ENCODE peak calls at places on chromosomes 3 and 15, in eight cellular contexts. L, M, K, I, W, V, T and Y are unnamed samples.

GRCh38 chr3:150145659-150146058 is 175.0 kb upstream of the PFN2 start:
- DNase-seq in L (peak), M (no peak), K (no peak), I (no peak), W (no peak), V (no peak), T (no peak), Y (no peak)

GRCh38 chr15:62165029-62165792 is at the start of gene C2CD4B:
- DNase-seq in L (no peak), M (peak), K (no peak), I (no peak), W (no peak), V (no peak), T (no peak), Y (peak)

GRCh38 chr3:98807011-98807410 is 43.9 kb downstream of the ST3GAL6 start:
- DNase-seq in L (no peak), M (no peak), K (no peak), I (no peak), W (no peak), V (no peak), T (no peak), Y (no peak)

GRCh38 chr3:171157286-171157685 is 130.8 kb upstream of the SLC2A2 start:
- DNase-seq in L (no peak), M (no peak), K (peak), I (peak), W (no peak), V (no peak), T (no peak), Y (no peak)

GRCh38 chr3:53796161-53796560 is 50.1 kb downstream of the CHDH start:
- DNase-seq in L (no peak), M (no peak), K (peak), I (peak), W (no peak), V (peak), T (no peak), Y (no peak)

GRCh38 chr3:120554727-120555660 is 41.1 kb upstream of the NDUFB4 start:
- DNase-seq in L (no peak), M (no peak), K (no peak), I (no peak), W (no peak), V (no peak), T (no peak), Y (no peak)

GRCh38 chr15:70788114-70789049 is 25.0 kb upstream of the UACA start:
- DNase-seq in L (no peak), M (no peak), K (no peak), I (no peak), W (no peak), V (no peak), T (no peak), Y (no peak)

GRCh38 chr3:70984756-70985155 is 598.8 kb downstream of the FOXP1 start:
- DNase-seq in L (no peak), M (no peak), K (no peak), I (no peak), W (no peak), V (no peak), T (no peak), Y (no peak)

GRCh38 chr3:44238889-44239288 is 2.8 kb upstream of the TOPAZ1 start:
- DNase-seq in L (no peak), M (no peak), K (no peak), I (no peak), W (no peak), V (no peak), T (no peak), Y (no peak)

GRCh38 chr3:146223401-146224373 is 27.2 kb downstream of the PLSCR4 start:
- DNase-seq in L (no peak), M (no peak), K (no peak), I (no peak), W (no peak), V (no peak), T (no peak), Y (no peak)

GRCh38 chr15:68385671-68386586 is 46.0 kb downstream of the ITGA11 start:
- DNase-seq in L (no peak), M (no peak), K (no peak), I (no peak), W (no peak), V (no peak), T (no peak), Y (no peak)

GRCh38 chr15:98525625-98526024 is 122.7 kb upstream of the IGF1R start:
- DNase-seq in L (no peak), M (no peak), K (no peak), I (no peak), W (no peak), V (no peak), T (no peak), Y (no peak)

GRCh38 chr3:41295740-41296139 is 96.4 kb downstream of the CTNNB1 start:
- DNase-seq in L (no peak), M (no peak), K (no peak), I (no peak), W (no peak), V (no peak), T (no peak), Y (no peak)

GRCh38 chr15:71252036-71252898 is 137.0 kb downstream of the THSD4 start:
- DNase-seq in L (no peak), M (no peak), K (no peak), I (no peak), W (no peak), V (peak), T (no peak), Y (no peak)

GRCh38 chr3:104145164-104145563 is 1221.5 kb upstream of the ALCAM start:
- DNase-seq in L (no peak), M (no peak), K (no peak), I (no peak), W (no peak), V (no peak), T (no peak), Y (no peak)

GRCh38 chr3:176872771-176873209 is 324.5 kb downstream of the TBL1XR1 start:
- DNase-seq in L (peak), M (peak), K (peak), I (peak), W (peak), V (peak), T (no peak), Y (peak)

GRCh38 chr3:67875338-67875737 is 220.9 kb upstream of the SUCLG2 start:
- DNase-seq in L (no peak), M (no peak), K (no peak), I (no peak), W (no peak), V (no peak), T (no peak), Y (no peak)

GRCh38 chr3:173660645-173661299 is 263.2 kb downstream of the NLGN1 start:
- DNase-seq in L (no peak), M (no peak), K (no peak), I (no peak), W (no peak), V (no peak), T (no peak), Y (no peak)

GRCh38 chr15:58536414-58536813 is 104.6 kb downstream of the LIPC start:
- DNase-seq in L (no peak), M (no peak), K (no peak), I (no peak), W (no peak), V (no peak), T (no peak), Y (no peak)

GRCh38 chr15:80999623-81000036 is 1.1 kb upstream of the TLNRD1 start:
- DNase-seq in L (no peak), M (peak), K (no peak), I (no peak), W (peak), V (peak), T (peak), Y (peak)

GRCh38 chr3:108088697-108089096 is 2.1 kb downstream of the CD47 start:
- DNase-seq in L (no peak), M (peak), K (no peak), I (no peak), W (no peak), V (peak), T (no peak), Y (peak)

GRCh38 chr3:186679151-186679550 is 13.3 kb downstream of the HRG start:
- DNase-seq in L (no peak), M (no peak), K (no peak), I (no peak), W (no peak), V (no peak), T (no peak), Y (no peak)

GRCh38 chr15:53586815-53587214 is 172.6 kb downstream of the WDR72 start:
- DNase-seq in L (no peak), M (peak), K (peak), I (peak), W (no peak), V (peak), T (no peak), Y (peak)

GRCh38 chr3:33064929-33065328 is 32.0 kb downstream of the GLB1 start:
- DNase-seq in L (no peak), M (peak), K (no peak), I (no peak), W (no peak), V (no peak), T (no peak), Y (peak)

GRCh38 chr3:168024537-168024941 is 71.2 kb downstream of the GOLIM4 start:
- DNase-seq in L (peak), M (no peak), K (no peak), I (no peak), W (peak), V (peak), T (no peak), Y (no peak)

GRCh38 chr3:29686889-29687592 is 406.2 kb downstream of the RBMS3 start:
- DNase-seq in L (no peak), M (peak), K (no peak), I (no peak), W (no peak), V (no peak), T (no peak), Y (no peak)

GRCh38 chr3:39126532-39127071 is 19.1 kb downstream of the TTC21A start:
- DNase-seq in L (no peak), M (peak), K (peak), I (peak), W (no peak), V (no peak), T (no peak), Y (peak)

GRCh38 chr3:49653016-49653415 is 21.1 kb upstream of the APEH start:
- DNase-seq in L (no peak), M (no peak), K (no peak), I (no peak), W (no peak), V (no peak), T (no peak), Y (no peak)

GRCh38 chr3:101725192-101725889 is 927 bp downstream of the CEP97 start:
- DNase-seq in L (no peak), M (peak), K (peak), I (peak), W (no peak), V (peak), T (no peak), Y (peak)

GRCh38 chr15:41281236-41281635 is 50.2 kb downstream of the CHP1 start:
- DNase-seq in L (peak), M (no peak), K (no peak), I (no peak), W (no peak), V (no peak), T (no peak), Y (no peak)

GRCh38 chr3:124786491-124787241 is 56.4 kb downstream of the UMPS start:
- DNase-seq in L (no peak), M (no peak), K (no peak), I (no peak), W (no peak), V (no peak), T (no peak), Y (no peak)

GRCh38 chr3:179446501-179446900 is 4.8 kb downstream of the GNB4 start:
- DNase-seq in L (no peak), M (peak), K (no peak), I (no peak), W (no peak), V (peak), T (no peak), Y (peak)

GRCh38 chr3:64491843-64492242 is 196.0 kb downstream of the ADAMTS9 start:
- DNase-seq in L (no peak), M (no peak), K (no peak), I (no peak), W (no peak), V (no peak), T (no peak), Y (no peak)

GRCh38 chr3:65785065-65785645 is 253.6 kb downstream of the MAGI1 start:
- DNase-seq in L (peak), M (peak), K (no peak), I (no peak), W (no peak), V (peak), T (no peak), Y (peak)